ENCODE peak calls at places on chromosome 9, in four cellular contexts. F is GM12865, I is mesothelial cell of epicardium, H is Right ventricle myocardium superior. W is an unnamed sample.

GRCh38 chr9:21883642-21884041 is 81.2 kb downstream of the MTAP start:
- DNase-seq in I (no peak), H (no peak), F (peak; percentile 9), W (no peak)

GRCh38 chr9:134325096-134325812 is 1.0 kb upstream of the RXRA start:
- DNase-seq in H (peak; percentile 75), I (no peak), F (no peak), W (peak; percentile 66)

GRCh38 chr9:19229725-19230355 is 653 bp upstream of the DENND4C start:
- DNase-seq in F (peak; percentile 83), H (peak; percentile 66), I (peak; percentile 76), W (no peak)

GRCh38 chr9:78115073-78115472 is 83.5 kb upstream of the GNAQ start:
- DNase-seq in F (peak; percentile 37), I (no peak), H (no peak), W (no peak)

GRCh38 chr9:5578698-5579085 is 50.2 kb upstream of the RIC1 start:
- DNase-seq in F (no peak), I (no peak), H (no peak), W (no peak)

GRCh38 chr9:115808108-115808507 is 345.5 kb upstream of the PAPPA start:
- DNase-seq in F (no peak), H (no peak), I (no peak), W (no peak)

GRCh38 chr9:38443181-38443580 is 18.9 kb upstream of the IGFBPL1 start:
- DNase-seq in I (no peak), F (no peak), H (no peak), W (no peak)

GRCh38 chr9:19998823-19999455 is 210.1 kb upstream of the SLC24A2 start:
- DNase-seq in F (peak; percentile 67), I (no peak), H (no peak), W (peak; percentile 10)

GRCh38 chr9:111271481-111272080 is 58.4 kb downstream of the OR2K2 start:
- DNase-seq in F (no peak), H (no peak), I (no peak), W (no peak)

GRCh38 chr9:93451762-93452709 is 551 bp downstream of the FAM120A start:
- DNase-seq in F (peak; percentile 67), H (peak; percentile 70), I (peak; percentile 29), W (peak; percentile 40)

GRCh38 chr9:20811872-20812271 is 127.8 kb downstream of the FOCAD start:
- DNase-seq in I (no peak), F (no peak), H (no peak), W (no peak)